ENCODE peak calls at places on chromosomes 1 and 21, in four cellular contexts. One of them, this sample, is unnamed.
A peak's percentile ranks its signal among the peaks of the same experiment; 100 is the strongest.

GRCh38 chr1:234715252-234715945 is 105.4 kb upstream of the IRF2BP2 start:
- DNase-seq in A549: no peak
- DNase-seq in GM12878: no peak
- DNase-seq in K562: no peak
- DNase-seq in this sample: peak; percentile 57

GRCh38 chr1:156246241-156246761 is 1.6 kb downstream of the PAQR6 start:
- DNase-seq in A549: no peak
- DNase-seq in GM12878: no peak
- DNase-seq in K562: peak; percentile 29
- DNase-seq in this sample: no peak

GRCh38 chr1:113958691-113959090 is 20.6 kb upstream of the OLFML3 start:
- DNase-seq in A549: no peak
- DNase-seq in GM12878: no peak
- DNase-seq in K562: no peak
- DNase-seq in this sample: no peak

GRCh38 chr1:234315091-234315541 is 58.1 kb upstream of the COA6 start:
- DNase-seq in A549: no peak
- DNase-seq in GM12878: no peak
- DNase-seq in K562: no peak
- DNase-seq in this sample: peak; percentile 9

GRCh38 chr1:245322673-245323072 is 167.9 kb downstream of the KIF26B start:
- DNase-seq in A549: no peak
- DNase-seq in GM12878: no peak
- DNase-seq in K562: no peak
- DNase-seq in this sample: no peak

GRCh38 chr1:241972703-241973375 is 15.3 kb downstream of the BECN2 start:
- DNase-seq in A549: peak; percentile 24
- DNase-seq in GM12878: no peak
- DNase-seq in K562: no peak
- DNase-seq in this sample: peak; percentile 28

GRCh38 chr21:30577766-30578165 is 12.4 kb downstream of the KRTAP22-2 start:
- DNase-seq in A549: no peak
- DNase-seq in GM12878: no peak
- DNase-seq in K562: no peak
- DNase-seq in this sample: no peak

GRCh38 chr1:10617931-10618885 is 143.5 kb downstream of the PEX14 start:
- DNase-seq in A549: no peak
- DNase-seq in GM12878: no peak
- DNase-seq in K562: no peak
- DNase-seq in this sample: no peak

GRCh38 chr1:172678990-172679772 is 20.3 kb downstream of the FASLG start:
- DNase-seq in A549: no peak
- DNase-seq in GM12878: no peak
- DNase-seq in K562: no peak
- DNase-seq in this sample: no peak

GRCh38 chr1:235923466-235924008 is 56.8 kb upstream of the LYST start:
- DNase-seq in A549: no peak
- DNase-seq in GM12878: no peak
- DNase-seq in K562: no peak
- DNase-seq in this sample: no peak

GRCh38 chr1:84836145-84836544 is 56.9 kb downstream of the LPAR3 start:
- DNase-seq in A549: no peak
- DNase-seq in GM12878: no peak
- DNase-seq in K562: no peak
- DNase-seq in this sample: no peak

GRCh38 chr1:52139817-52140540 is 1.9 kb upstream of the ZFYVE9 start:
- DNase-seq in A549: no peak
- DNase-seq in GM12878: peak; percentile 55
- DNase-seq in K562: no peak
- DNase-seq in this sample: no peak

GRCh38 chr1:11746092-11746491 is 10.2 kb downstream of the AGTRAP start:
- DNase-seq in A549: no peak
- DNase-seq in GM12878: no peak
- DNase-seq in K562: no peak
- DNase-seq in this sample: no peak

GRCh38 chr1:205936846-205937707 is 6.2 kb downstream of the SLC26A9 start:
- DNase-seq in A549: peak; percentile 52
- DNase-seq in GM12878: no peak
- DNase-seq in K562: no peak
- DNase-seq in this sample: peak; percentile 63

GRCh38 chr1:186079084-186079684 is 295.9 kb downstream of the TPR start:
- DNase-seq in A549: no peak
- DNase-seq in GM12878: no peak
- DNase-seq in K562: no peak
- DNase-seq in this sample: peak; percentile 1

GRCh38 chr1:38275960-38276359 is 229.4 kb upstream of the POU3F1 start:
- DNase-seq in A549: no peak
- DNase-seq in GM12878: no peak
- DNase-seq in K562: peak; percentile 31
- DNase-seq in this sample: no peak

GRCh38 chr1:63414691-63415090 is 47.3 kb downstream of the ALG6 start:
- DNase-seq in A549: no peak
- DNase-seq in GM12878: no peak
- DNase-seq in K562: no peak
- DNase-seq in this sample: no peak

GRCh38 chr1:31055501-31055900 is 10.0 kb downstream of the PUM1 start:
- DNase-seq in A549: no peak
- DNase-seq in GM12878: no peak
- DNase-seq in K562: no peak
- DNase-seq in this sample: no peak

GRCh38 chr1:237470712-237471310 is 419.9 kb downstream of the ZP4 start:
- DNase-seq in A549: peak; percentile 50
- DNase-seq in GM12878: no peak
- DNase-seq in K562: no peak
- DNase-seq in this sample: no peak

GRCh38 chr21:34261841-34262832 is 101.7 kb upstream of the KCNE2 start:
- DNase-seq in A549: no peak
- DNase-seq in GM12878: no peak
- DNase-seq in K562: no peak
- DNase-seq in this sample: no peak

GRCh38 chr1:1996207-1996651 is 7.4 kb downstream of the CFAP74 start:
- DNase-seq in A549: no peak
- DNase-seq in GM12878: no peak
- DNase-seq in K562: no peak
- DNase-seq in this sample: no peak

GRCh38 chr21:45529785-45530422 is 12.3 kb downstream of the SLC19A1 start:
- DNase-seq in A549: no peak
- DNase-seq in GM12878: no peak
- DNase-seq in K562: no peak
- DNase-seq in this sample: no peak

GRCh38 chr1:150572918-150573647 is 6.3 kb downstream of the MCL1 start:
- DNase-seq in A549: no peak
- DNase-seq in GM12878: no peak
- DNase-seq in K562: no peak
- DNase-seq in this sample: no peak

GRCh38 chr1:89888480-89889335 is 67.9 kb downstream of the LRRC8D start:
- DNase-seq in A549: no peak
- DNase-seq in GM12878: no peak
- DNase-seq in K562: no peak
- DNase-seq in this sample: no peak

GRCh38 chr1:168452329-168452728 is 91.5 kb downstream of the XCL2 start:
- DNase-seq in A549: peak; percentile 29
- DNase-seq in GM12878: no peak
- DNase-seq in K562: peak; percentile 65
- DNase-seq in this sample: no peak

GRCh38 chr1:93042134-93042821 is 36.8 kb upstream of the MTF2 start:
- DNase-seq in A549: no peak
- DNase-seq in GM12878: peak; percentile 55
- DNase-seq in K562: no peak
- DNase-seq in this sample: peak; percentile 70

GRCh38 chr1:45205910-45206721 is at the start of gene ZSWIM5:
- DNase-seq in A549: peak; percentile 52
- DNase-seq in GM12878: no peak
- DNase-seq in K562: peak; percentile 57
- DNase-seq in this sample: peak; percentile 48

GRCh38 chr1:77438239-77438913 is 156.6 kb downstream of the AK5 start:
- DNase-seq in A549: no peak
- DNase-seq in GM12878: no peak
- DNase-seq in K562: no peak
- DNase-seq in this sample: no peak

GRCh38 chr1:223770621-223771315 is 58.4 kb downstream of the CAPN2 start:
- DNase-seq in A549: no peak
- DNase-seq in GM12878: no peak
- DNase-seq in K562: no peak
- DNase-seq in this sample: no peak

GRCh38 chr1:115810609-115811008 is 30.3 kb downstream of the NHLH2 start:
- DNase-seq in A549: no peak
- DNase-seq in GM12878: no peak
- DNase-seq in K562: no peak
- DNase-seq in this sample: no peak

GRCh38 chr1:115811140-115811828 is 29.6 kb downstream of the NHLH2 start:
- DNase-seq in A549: no peak
- DNase-seq in GM12878: no peak
- DNase-seq in K562: no peak
- DNase-seq in this sample: no peak

GRCh38 chr1:115809847-115810246 is 31.1 kb downstream of the NHLH2 start:
- DNase-seq in A549: no peak
- DNase-seq in GM12878: no peak
- DNase-seq in K562: no peak
- DNase-seq in this sample: no peak

GRCh38 chr1:115807723-115808122 is 33.2 kb downstream of the NHLH2 start:
- DNase-seq in A549: peak; percentile 67
- DNase-seq in GM12878: peak; percentile 13
- DNase-seq in K562: peak; percentile 65
- DNase-seq in this sample: peak; percentile 64
- TF ChIP-seq POLR2AphosphoS2 in A549: no peak
- TF ChIP-seq POLR2AphosphoS2 in GM12878: no peak
- TF ChIP-seq POLR2AphosphoS2 in K562: no peak
- TF ChIP-seq POLR2AphosphoS2 in this sample: no peak

GRCh38 chr1:64469614-64469976 is 334 bp upstream of the CACHD1 start:
- DNase-seq in A549: no peak
- DNase-seq in GM12878: no peak
- DNase-seq in K562: no peak
- DNase-seq in this sample: no peak

GRCh38 chr1:64471218-64471719 is 1.3 kb downstream of the CACHD1 start:
- DNase-seq in A549: no peak
- DNase-seq in GM12878: no peak
- DNase-seq in K562: no peak
- DNase-seq in this sample: no peak

GRCh38 chr1:64471724-64472276 is 1.9 kb downstream of the CACHD1 start:
- DNase-seq in A549: no peak
- DNase-seq in GM12878: no peak
- DNase-seq in K562: no peak
- DNase-seq in this sample: no peak

GRCh38 chr1:64469977-64470669 is at the start of gene CACHD1:
- DNase-seq in A549: peak; percentile 69
- DNase-seq in GM12878: no peak
- DNase-seq in K562: no peak
- DNase-seq in this sample: no peak

GRCh38 chr1:64470670-64471217 is 815 bp downstream of the CACHD1 start:
- DNase-seq in A549: peak; percentile 6
- DNase-seq in GM12878: no peak
- DNase-seq in K562: no peak
- DNase-seq in this sample: no peak
- TF ChIP-seq SMC3 in A549: no peak
- TF ChIP-seq SMC3 in GM12878: no peak
- TF ChIP-seq SMC3 in K562: no peak
- TF ChIP-seq SMC3 in this sample: no peak

GRCh38 chr1:22176258-22176657 is 33.4 kb upstream of the WNT4 start:
- DNase-seq in A549: no peak
- DNase-seq in GM12878: no peak
- DNase-seq in K562: no peak
- DNase-seq in this sample: no peak
- TF ChIP-seq POLR2AphosphoS2 in A549: no peak
- TF ChIP-seq POLR2AphosphoS2 in GM12878: no peak
- TF ChIP-seq POLR2AphosphoS2 in K562: no peak
- TF ChIP-seq POLR2AphosphoS2 in this sample: no peak

GRCh38 chr1:6785721-6786505 is 659 bp downstream of the CAMTA1 start:
- DNase-seq in A549: peak; percentile 10
- DNase-seq in GM12878: no peak
- DNase-seq in K562: peak; percentile 85
- DNase-seq in this sample: no peak
- TF ChIP-seq SMC3 in A549: no peak
- TF ChIP-seq SMC3 in GM12878: no peak
- TF ChIP-seq SMC3 in K562: no peak
- TF ChIP-seq SMC3 in this sample: no peak

DNA sequence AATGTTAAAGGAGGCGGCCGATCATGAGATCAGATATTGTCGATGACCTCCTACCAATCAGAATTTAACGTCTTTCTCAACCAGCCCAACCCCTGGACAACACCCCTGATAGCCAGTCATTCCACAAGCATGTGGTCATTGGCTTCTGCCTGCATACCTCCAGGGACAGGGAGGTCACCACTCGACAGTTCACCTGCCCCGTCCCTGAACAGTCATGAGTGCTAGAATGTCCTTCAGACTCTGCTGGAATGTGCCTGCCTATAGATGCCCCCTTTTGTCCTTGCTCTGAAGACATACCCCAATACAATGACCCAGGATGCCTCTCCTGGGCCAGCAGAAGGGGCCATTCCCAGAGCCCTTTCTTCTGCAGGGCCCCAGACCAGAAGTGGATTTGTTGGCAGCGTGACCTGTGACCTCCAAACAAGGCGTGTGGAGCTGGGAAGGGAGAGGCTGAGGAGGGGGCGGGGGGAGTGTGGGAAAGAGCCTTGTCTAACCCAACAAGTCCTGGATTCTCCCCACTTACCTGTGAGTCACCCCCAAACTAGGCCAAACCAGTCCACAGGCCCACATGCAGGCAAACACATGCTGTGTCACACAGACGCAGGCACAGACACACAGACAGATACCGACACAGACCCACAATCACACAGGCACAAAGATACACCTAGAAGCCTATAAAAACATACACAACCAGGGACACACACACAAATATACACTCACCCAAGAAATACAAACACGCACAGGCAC is 2.2 kb downstream of the CRYBG2 start:
- DNase-seq in A549: peak; percentile 78
- DNase-seq in GM12878: no peak
- DNase-seq in K562: no peak
- DNase-seq in this sample: peak; percentile 97
- TF ChIP-seq POLR2AphosphoS2 in A549: no peak
- TF ChIP-seq POLR2AphosphoS2 in GM12878: no peak
- TF ChIP-seq POLR2AphosphoS2 in K562: no peak
- TF ChIP-seq POLR2AphosphoS2 in this sample: no peak

GRCh38 chr1:228517655-228518054 is 30.5 kb downstream of the RNF187 start:
- DNase-seq in A549: no peak
- DNase-seq in GM12878: no peak
- DNase-seq in K562: no peak
- DNase-seq in this sample: no peak
- TF ChIP-seq SMC3 in A549: no peak
- TF ChIP-seq SMC3 in GM12878: no peak
- TF ChIP-seq SMC3 in K562: no peak
- TF ChIP-seq SMC3 in this sample: no peak